ENCODE peak calls at places on chromosomes 7 and 10, in five cellular contexts. U is IMR-90, L is neuronal stem cell, D is trophoblast cell, Z is mesendoderm. G is an unnamed sample.

GRCh38 chr7:139075871-139076686 is 33.4 kb downstream of the ZC3HAV1 start:
- DNase-seq in U (no peak), L (no peak), D (no peak), Z (peak), G (no peak)

GRCh38 chr10:14106828-14107227 is 223.9 kb downstream of the FRMD4A start:
- DNase-seq in U (no peak), L (no peak), D (no peak), Z (no peak), G (no peak)

GRCh38 chr7:51259766-51260165 is 56.8 kb downstream of the COBL start:
- DNase-seq in U (no peak), L (no peak), D (peak), Z (no peak), G (no peak)

GRCh38 chr10:101695404-101695732 is 398 bp upstream of the FBXW4 start:
- DNase-seq in U (no peak), L (no peak), D (no peak), Z (no peak), G (no peak)

GRCh38 chr7:150556521-150557138 is 10.6 kb upstream of the GIMAP4 start:
- DNase-seq in U (no peak), L (no peak), D (no peak), Z (no peak), G (no peak)

GRCh38 chr7:132603241-132603789 is 27.0 kb upstream of the PLXNA4 start:
- DNase-seq in U (no peak), L (no peak), D (no peak), Z (peak), G (no peak)

GRCh38 chr10:43599333-43599732 is 6.9 kb upstream of the ZNF485 start:
- DNase-seq in U (no peak), L (no peak), D (no peak), Z (no peak), G (no peak)

GRCh38 chr10:29712108-29712507 is 77.3 kb upstream of the SVIL start:
- DNase-seq in U (peak), L (no peak), D (no peak), Z (peak), G (peak)

GRCh38 chr10:35783305-35783838 is 141.3 kb upstream of the FZD8 start:
- DNase-seq in U (peak), L (no peak), D (peak), Z (no peak), G (no peak)

GRCh38 chr7:116219288-116219687 is 8.9 kb downstream of the TES start:
- DNase-seq in U (no peak), L (no peak), D (no peak), Z (no peak), G (no peak)

GRCh38 chr10:118110750-118111149 is 64.0 kb upstream of the RAB11FIP2 start:
- DNase-seq in U (no peak), L (no peak), D (no peak), Z (no peak), G (no peak)

GRCh38 chr10:21808525-21808924 is 195.0 kb downstream of the DNAJC1 start:
- DNase-seq in U (no peak), L (no peak), D (no peak), Z (no peak), G (no peak)
- H2BK5ac ChIP-seq in U (no peak), L (no peak), D (no peak), Z (no peak), G (no peak)

GRCh38 chr10:103839867-103840746 is 15.3 kb downstream of the SH3PXD2A start:
- DNase-seq in U (no peak), L (no peak), D (no peak), Z (peak), G (peak)
- H2BK5ac ChIP-seq in U (no peak), L (peak), D (no peak), Z (peak), G (no peak)

GRCh38 chr7:1065263-1066260 is 21.2 kb downstream of the GPR146 start:
- DNase-seq in U (peak), L (no peak), D (peak), Z (peak), G (peak)
- H2BK5ac ChIP-seq in U (no peak), L (peak), D (no peak), Z (no peak), G (no peak)

DNA sequence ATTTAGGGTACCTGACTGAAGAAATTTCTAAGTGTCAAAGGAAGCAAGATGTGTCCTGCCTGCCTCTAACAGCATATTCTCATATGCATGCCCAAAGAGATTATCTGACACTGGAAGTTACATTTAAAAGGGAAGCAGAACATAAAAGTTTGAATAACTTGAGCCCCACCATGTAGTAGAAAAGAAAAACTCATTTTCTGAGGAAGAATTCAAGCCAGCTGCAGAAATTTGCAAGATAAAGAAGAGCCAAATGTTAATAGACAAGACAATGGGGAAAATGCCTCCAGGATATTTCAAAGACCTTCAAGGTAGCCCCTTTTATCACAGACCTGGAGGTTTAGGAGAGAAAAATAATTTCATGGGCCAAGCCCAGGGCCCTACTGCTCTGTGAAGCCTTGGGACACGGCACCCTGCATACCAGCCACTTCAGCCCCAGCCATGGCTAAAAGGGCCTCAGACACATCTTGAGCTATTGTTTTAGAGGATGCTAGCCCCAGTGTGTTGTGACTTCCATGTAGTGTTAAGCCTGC is 18.4 kb upstream of the AKR1C1 start:
- DNase-seq in U (no peak), L (no peak), D (no peak), Z (no peak), G (peak)
- H2BK5ac ChIP-seq in U (no peak), L (no peak), D (no peak), Z (no peak), G (no peak)

DNA sequence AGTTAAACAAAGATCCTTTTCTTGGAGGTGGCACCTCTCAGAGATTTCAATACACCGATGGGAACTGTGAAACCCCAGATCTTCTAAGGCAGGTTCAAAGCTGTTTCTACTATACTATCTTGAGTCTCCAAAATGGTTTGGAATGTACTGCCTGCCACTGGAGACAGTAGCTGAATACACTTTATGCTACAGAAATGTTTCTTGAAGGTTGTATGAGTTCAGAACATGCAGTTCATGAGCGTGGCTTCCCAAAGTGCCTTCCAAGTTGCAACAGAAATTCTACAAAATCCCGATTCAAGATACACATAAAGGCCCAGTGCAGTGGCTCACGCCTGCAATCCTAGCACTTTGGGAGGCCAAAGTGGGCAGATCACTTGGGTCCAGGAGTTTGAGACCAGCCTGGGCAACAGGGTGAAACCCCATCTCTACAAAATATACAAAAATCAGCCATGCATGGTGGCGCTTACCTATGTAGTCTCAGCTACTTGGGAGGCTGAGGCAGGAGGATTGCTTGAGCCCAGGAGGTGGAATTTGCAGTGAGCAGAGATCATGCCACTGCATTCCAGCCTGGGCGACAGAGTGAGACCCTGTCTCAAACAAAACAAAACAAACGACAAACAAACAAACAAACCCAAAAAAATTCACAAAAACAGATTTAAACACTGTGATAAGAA is 36.3 kb downstream of the FAM171A1 start:
- DNase-seq in U (no peak), L (no peak), D (no peak), Z (no peak), G (no peak)
- H2BK5ac ChIP-seq in U (no peak), L (no peak), D (no peak), Z (no peak), G (no peak)

DNA sequence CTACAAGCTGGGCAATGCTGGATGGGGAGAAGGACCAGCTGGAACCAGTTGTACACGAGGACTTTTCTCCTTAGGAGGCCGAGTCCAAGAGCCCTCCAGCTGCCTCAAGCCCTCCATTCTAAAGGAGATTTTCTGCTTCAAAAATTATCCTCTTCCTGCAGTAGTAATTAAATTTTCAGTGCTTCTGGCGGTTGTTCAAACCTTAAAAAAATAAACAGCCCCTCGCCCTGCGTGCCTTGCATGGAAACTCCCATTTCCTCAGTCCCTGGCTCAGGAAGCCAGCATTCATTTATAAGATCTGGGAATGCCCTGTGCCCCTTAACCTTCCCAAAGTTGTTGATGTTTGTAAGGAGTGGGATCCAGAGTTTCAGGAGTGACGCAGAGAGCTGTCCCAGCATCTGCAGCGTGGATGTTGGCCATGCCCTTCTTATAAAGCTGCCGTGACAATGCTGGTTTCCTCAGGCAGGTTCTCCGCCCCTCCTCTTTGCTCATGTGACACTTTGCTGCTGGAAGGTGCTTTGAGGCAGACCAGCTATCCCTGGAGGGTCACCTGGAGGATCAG is 24.0 kb upstream of the ACTR3B start:
- DNase-seq in U (peak), L (no peak), D (no peak), Z (no peak), G (no peak)
- H2BK5ac ChIP-seq in U (no peak), L (no peak), D (no peak), Z (no peak), G (no peak)

DNA sequence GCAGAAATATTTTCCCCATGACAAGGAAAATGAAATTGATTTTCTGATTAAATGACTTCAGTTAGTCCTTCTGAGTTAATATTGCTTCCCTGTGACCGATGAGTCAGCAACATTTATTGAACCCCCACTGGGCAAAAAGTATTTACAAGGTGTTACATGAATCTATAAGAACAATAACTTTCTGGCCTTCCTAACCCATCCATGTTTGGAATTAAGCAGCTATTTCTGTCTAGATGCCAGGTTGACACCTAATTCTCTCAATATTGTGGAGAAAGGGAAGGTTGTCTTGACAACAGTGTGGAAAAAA is 112.9 kb upstream of the JAZF1 start:
- DNase-seq in U (no peak), L (no peak), D (no peak), Z (no peak), G (no peak)
- H2BK5ac ChIP-seq in U (no peak), L (no peak), D (no peak), Z (no peak), G (no peak)

GRCh38 chr10:20330246-20330645 is 514.0 kb downstream of the PLXDC2 start:
- DNase-seq in U (no peak), L (no peak), D (peak), Z (peak), G (no peak)

DNA sequence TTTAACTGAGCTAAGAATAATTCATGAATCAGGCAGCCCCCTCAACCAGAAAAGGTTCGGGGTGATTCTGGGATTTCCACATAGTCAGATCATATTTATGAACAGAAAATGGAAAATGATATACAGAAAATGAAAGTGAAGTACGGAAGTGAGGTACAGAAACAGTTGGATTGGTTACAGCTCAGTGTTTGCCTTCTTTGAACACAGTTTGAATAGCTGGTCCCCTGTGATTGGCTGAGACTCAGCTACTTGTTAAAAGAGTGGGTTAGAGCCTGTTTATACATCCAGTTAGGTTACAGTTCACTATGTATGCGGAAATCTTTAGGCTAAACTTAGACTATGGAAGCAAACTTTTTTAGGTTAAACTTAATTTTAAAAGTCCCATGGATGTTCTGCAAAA is 511.7 kb downstream of the PLXDC2 start:
- DNase-seq in U (no peak), L (no peak), D (no peak), Z (no peak), G (no peak)
- H2BK5ac ChIP-seq in U (no peak), L (no peak), D (no peak), Z (no peak), G (no peak)